ENCODE peak calls at places on chromosomes 16 and 17, in seven cellular contexts. K is Panc1; M is A673; H is CD8-positive, alpha-beta T cell; C is prostate gland; G is mesendoderm; D is heart right ventricle. O is an unnamed sample.

GRCh38 chr17:58283674-58284612 is 3.2 kb upstream of the MPO start:
- DNase-seq in D (no peak), H (no peak), G (no peak), C (no peak), M (no peak), K (no peak), O (no peak)

GRCh38 chr16:86621966-86622365 is 43.6 kb downstream of the FOXL1 start:
- DNase-seq in C (no peak), D (no peak), G (no peak), K (no peak), H (no peak), M (no peak), O (no peak)

GRCh38 chr16:58515871-58516767 is 802 bp downstream of the SETD6 start:
- DNase-seq in C (no peak), K (no peak), H (peak), D (no peak), G (peak), M (peak), O (no peak)

GRCh38 chr17:31275126-31275525 is 21.9 kb downstream of the OMG start:
- DNase-seq in C (no peak), G (no peak), H (no peak), M (no peak), D (no peak), K (no peak), O (no peak)

GRCh38 chr17:54891176-54891821 is 9.4 kb upstream of the TOM1L1 start:
- DNase-seq in G (peak), C (peak), K (no peak), M (peak), D (peak), H (no peak), O (peak)

GRCh38 chr16:87706278-87707000 is 59.3 kb downstream of the KLHDC4 start:
- DNase-seq in M (no peak), K (no peak), C (no peak), D (no peak), G (peak), H (no peak), O (no peak)

GRCh38 chr16:10619271-10619849 is 39.0 kb upstream of the EMP2 start:
- DNase-seq in H (no peak), C (peak), K (no peak), M (peak), G (peak), D (peak), O (no peak)

GRCh38 chr17:2563061-2563460 is 30.4 kb upstream of the PAFAH1B1 start:
- DNase-seq in G (peak), D (no peak), H (no peak), K (no peak), C (peak), M (no peak), O (no peak)

GRCh38 chr16:4663756-4664465 is 29.5 kb upstream of the NUDT16L1 start:
- DNase-seq in G (no peak), H (no peak), D (peak), C (no peak), M (no peak), K (no peak), O (no peak)

GRCh38 chr17:27807567-27808470 is 7.5 kb upstream of the NOS2 start:
- DNase-seq in H (peak), K (no peak), G (no peak), D (peak), M (no peak), C (no peak), O (no peak)

GRCh38 chr17:74160656-74161500 is 42.6 kb upstream of the RPL38 start:
- DNase-seq in C (no peak), D (no peak), H (peak), K (no peak), M (no peak), G (no peak), O (no peak)

GRCh38 chr17:17295141-17295540 is 8.0 kb upstream of the NT5M start:
- DNase-seq in G (no peak), M (no peak), K (no peak), C (no peak), H (no peak), D (no peak), O (no peak)

DNA sequence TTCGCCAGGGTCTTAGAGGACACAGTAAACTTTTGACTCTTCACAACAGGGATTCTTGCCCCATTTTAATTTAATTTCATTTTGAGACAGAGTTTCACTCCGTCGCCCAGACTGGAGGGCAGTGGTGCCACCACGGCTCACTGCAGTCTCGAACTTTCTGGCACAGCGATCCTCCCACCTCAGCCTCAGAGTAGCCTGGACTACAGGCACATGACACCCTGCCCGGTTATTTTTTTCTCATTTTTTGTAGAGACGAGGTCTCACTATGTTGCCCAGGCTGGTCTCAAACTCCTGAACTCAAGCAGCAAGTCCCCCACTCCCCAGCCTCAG is 329 bp upstream of the NLE1 start:
- DNase-seq in K (no peak), D (no peak), H (no peak), G (no peak), C (no peak), M (no peak), O (no peak)
- H3K4me3 ChIP-seq in K (peak), D (peak), H (peak), G (no peak), C (peak), M (peak), O (peak)

GRCh38 chr17:75637561-75637960 is 4.3 kb downstream of the SMIM5 start:
- DNase-seq in D (no peak), K (no peak), M (no peak), H (no peak), G (no peak), C (no peak), O (no peak)
- H3K4me3 ChIP-seq in D (no peak), K (no peak), M (no peak), H (no peak), G (no peak), C (no peak), O (no peak)

GRCh38 chr16:88804552-88805339 is 1.2 kb downstream of the CDT1 start:
- DNase-seq in C (no peak), K (no peak), G (peak), H (no peak), D (no peak), M (no peak), O (no peak)
- H3K4me3 ChIP-seq in C (no peak), K (peak), G (peak), H (no peak), D (peak), M (peak), O (peak)

GRCh38 chr16:89563639-89564392 is 3.3 kb downstream of the RPL13 start:
- DNase-seq in G (no peak), H (no peak), M (no peak), C (no peak), D (no peak), K (no peak), O (no peak)
- H3K4me3 ChIP-seq in G (no peak), H (no peak), M (peak), C (no peak), D (no peak), K (peak), O (no peak)

GRCh38 chr16:51151435-51151950 is 423 bp upstream of the SALL1 start:
- DNase-seq in K (no peak), H (no peak), G (peak), C (no peak), M (peak), D (peak), O (peak)
- H3K4me3 ChIP-seq in K (no peak), H (no peak), G (peak), C (peak), M (peak), D (peak), O (peak)

GRCh38 chr17:43780135-43780534 is at the start of gene CFAP97D1:
- DNase-seq in H (no peak), K (no peak), C (no peak), G (no peak), D (no peak), M (no peak), O (no peak)
- H3K4me3 ChIP-seq in H (peak), K (peak), C (peak), G (peak), D (peak), M (peak), O (peak)

DNA sequence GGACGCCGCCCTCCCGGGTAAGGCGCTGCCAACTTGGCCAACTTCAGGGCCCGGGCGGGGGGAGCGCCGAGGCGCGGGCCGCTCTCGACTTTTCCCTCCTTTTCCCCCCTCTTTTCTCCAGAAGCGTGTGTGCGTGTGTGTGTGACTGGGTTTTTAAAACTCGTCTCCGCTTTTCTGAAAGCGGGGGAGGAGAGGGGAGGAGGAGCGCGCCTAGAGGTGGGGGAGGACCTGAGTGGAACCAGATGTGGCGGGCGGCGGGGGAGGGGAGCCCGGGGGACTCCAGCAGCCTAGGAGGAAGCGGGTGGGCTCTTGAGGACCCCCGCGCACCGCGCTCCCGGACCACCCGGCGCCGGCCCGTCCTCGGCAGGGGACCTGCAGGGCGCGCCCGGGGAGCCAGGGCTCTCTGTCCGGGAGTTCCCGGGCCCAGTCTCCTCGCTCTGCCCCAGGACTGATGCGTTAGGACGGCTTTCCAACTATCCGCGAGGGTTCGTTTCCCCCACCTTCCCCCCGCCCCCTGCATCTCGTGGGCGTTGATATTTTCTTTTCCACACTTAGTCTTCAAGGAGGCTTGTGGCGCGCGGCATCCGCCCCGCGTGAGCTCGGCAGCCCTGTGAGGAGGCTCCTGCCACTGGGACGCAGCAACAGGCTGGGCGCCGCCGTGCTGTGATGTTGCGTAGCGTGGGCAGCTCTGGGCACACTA is 584 bp downstream of the MRC2 start:
- DNase-seq in D (peak), C (peak), M (peak), K (no peak), H (no peak), G (peak), O (no peak)
- H3K4me3 ChIP-seq in D (peak), C (peak), M (peak), K (peak), H (peak), G (peak), O (peak)

GRCh38 chr17:8392274-8392673 is 5.4 kb downstream of the RNF222 start:
- DNase-seq in D (no peak), M (no peak), H (no peak), G (no peak), K (no peak), C (no peak), O (no peak)

GRCh38 chr17:8393470-8394231 is 4.0 kb downstream of the RNF222 start:
- DNase-seq in D (no peak), C (no peak), H (peak), K (no peak), G (peak), M (no peak), O (no peak)

GRCh38 chr17:8387914-8388651 is 5.1 kb upstream of the RPL26 start:
- DNase-seq in G (no peak), H (no peak), C (no peak), M (no peak), K (no peak), D (no peak), O (no peak)

GRCh38 chr17:8392674-8393469 is 4.8 kb downstream of the RNF222 start:
- DNase-seq in D (no peak), G (no peak), C (no peak), H (no peak), K (no peak), M (no peak), O (no peak)

DNA sequence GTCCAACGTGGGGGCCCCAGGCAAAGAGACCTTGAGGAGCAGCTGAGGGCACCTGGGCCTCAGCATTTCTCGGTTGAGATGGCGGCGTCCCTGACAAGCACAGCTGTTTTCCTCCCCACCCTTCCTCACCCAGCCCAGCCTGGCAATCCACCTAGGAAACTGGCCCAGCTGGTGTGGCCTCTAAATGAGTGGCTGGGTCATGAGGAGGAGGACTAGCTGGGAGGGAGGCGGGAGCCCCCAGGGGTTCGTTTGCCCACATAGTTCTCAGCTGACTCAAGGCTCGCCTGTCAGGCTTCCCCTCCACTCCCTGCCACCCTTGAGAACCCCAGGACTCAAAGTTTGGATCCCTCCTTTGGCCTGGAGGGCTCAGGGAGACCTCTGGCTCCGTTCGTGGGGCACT is 5.9 kb downstream of the RNF222 start:
- DNase-seq in G (peak), H (no peak), M (no peak), C (no peak), D (no peak), K (no peak), O (no peak)
- H3K4me3 ChIP-seq in G (no peak), H (no peak), M (no peak), C (no peak), D (no peak), K (no peak), O (no peak)

DNA sequence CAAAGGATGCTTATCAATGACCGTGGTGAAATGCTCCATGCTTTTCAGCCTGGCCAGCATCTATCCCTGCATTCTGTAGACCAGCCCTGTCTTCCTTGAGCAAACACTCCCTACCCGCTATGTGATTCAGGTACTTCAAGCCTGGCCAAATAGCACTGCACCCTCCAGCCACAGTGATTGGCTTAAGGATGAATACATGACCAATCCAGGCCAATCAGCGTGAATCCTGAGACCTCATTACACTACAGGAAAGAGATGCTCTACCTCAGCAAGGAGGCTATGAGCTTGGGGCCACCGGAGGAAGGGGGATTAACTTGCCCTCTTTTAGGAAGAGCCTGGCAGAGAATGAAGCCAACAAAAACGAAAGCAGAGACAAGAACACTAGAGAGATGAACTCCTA is 162.5 kb downstream of the ZNF423 start:
- DNase-seq in C (no peak), H (no peak), K (no peak), M (no peak), G (no peak), D (no peak), O (no peak)
- H3K4me3 ChIP-seq in C (no peak), H (no peak), K (no peak), M (no peak), G (no peak), D (no peak), O (no peak)

O was measured in skeletal muscle cell.